ENCODE peak calls at places on chromosomes 11 and 22, in seven cellular contexts. S is transverse colon, O is Panc1, D is stomach, X is spleen, E is esophagus muscularis mucosa, A is HepG2. M is an unnamed sample. For H3K9me3, the result is how much of the 10 kb centered on the place peaks cover.

GRCh38 chr11:22778642-22779041 is 51.0 kb downstream of the SVIP start:
- DNase-seq in S (no peak), O (no peak), D (no peak), X (no peak), E (no peak), A (peak), M (no peak)

GRCh38 chr11:35615911-35616900 is 2.1 kb upstream of the FJX1 start:
- DNase-seq in S (no peak), O (no peak), D (no peak), X (no peak), E (no peak), A (peak), M (no peak)

GRCh38 chr11:99020324-99021225 is at the start of gene CNTN5:
- DNase-seq in S (peak), O (no peak), D (no peak), X (no peak), E (peak), A (peak), M (no peak)

GRCh38 chr11:96279421-96280290 is 63.3 kb downstream of the MAML2 start:
- DNase-seq in S (no peak), O (no peak), D (no peak), X (no peak), E (no peak), A (no peak), M (no peak)

GRCh38 chr11:112249871-112250590 is 10.6 kb downstream of the PLET1 start:
- DNase-seq in S (no peak), O (no peak), D (no peak), X (no peak), E (no peak), A (no peak), M (peak)

GRCh38 chr11:68960299-68961071 is 20.3 kb downstream of the MRGPRD start:
- DNase-seq in S (no peak), O (no peak), D (no peak), X (peak), E (no peak), A (no peak), M (no peak)

GRCh38 chr11:101612481-101612880 is 28.7 kb upstream of the TRPC6 start:
- DNase-seq in S (no peak), O (no peak), D (no peak), X (no peak), E (no peak), A (no peak), M (no peak)

GRCh38 chr11:110463153-110463552 is 33.4 kb downstream of the FDX1 start:
- DNase-seq in S (peak), O (no peak), D (peak), X (peak), E (no peak), A (no peak), M (no peak)

GRCh38 chr11:35735903-35736302 is 73.3 kb downstream of the TRIM44 start:
- DNase-seq in S (no peak), O (no peak), D (no peak), X (no peak), E (no peak), A (no peak), M (no peak)

GRCh38 chr11:17479284-17480214 is 2.9 kb upstream of the ABCC8 start:
- DNase-seq in S (peak), O (no peak), D (peak), X (no peak), E (no peak), A (no peak), M (no peak)

GRCh38 chr11:97965849-97966646 is 1054.7 kb upstream of the CNTN5 start:
- DNase-seq in S (no peak), O (no peak), D (no peak), X (no peak), E (no peak), A (no peak), M (no peak)

GRCh38 chr11:133927690-133928627 is 28.8 kb downstream of the IGSF9B start:
- DNase-seq in S (peak), O (peak), D (peak), X (peak), E (no peak), A (peak), M (peak)

GRCh38 chr11:120337896-120338840 is 2.0 kb downstream of the ARHGEF12 start:
- DNase-seq in S (no peak), O (no peak), D (no peak), X (no peak), E (no peak), A (peak), M (no peak)

GRCh38 chr11:12674571-12674935 is 332 bp downstream of the TEAD1 start:
- DNase-seq in S (peak), O (no peak), D (peak), X (no peak), E (no peak), A (no peak), M (peak)

GRCh38 chr11:287821-288327 is 1.1 kb upstream of the PGGHG start:
- DNase-seq in S (peak), O (no peak), D (no peak), X (peak), E (no peak), A (no peak), M (peak)

GRCh38 chr11:2554338-2555240 is 109.8 kb downstream of the KCNQ1 start:
- DNase-seq in S (peak), O (no peak), D (no peak), X (peak), E (no peak), A (no peak), M (no peak)

GRCh38 chr11:20156876-20157613 is 3.2 kb downstream of the DBX1 start:
- DNase-seq in S (peak), O (no peak), D (no peak), X (peak), E (no peak), A (no peak), M (no peak)

GRCh38 chr11:71060358-71060757 is 192.0 kb downstream of the SHANK2 start:
- DNase-seq in S (no peak), O (no peak), D (no peak), X (no peak), E (no peak), A (no peak), M (no peak)
- H3K9me3 ChIP-seq in S (under half), O (under half), D (under half), X (under half), E (under half), A (under half), M (under half)

GRCh38 chr11:43021466-43021865 is 290.3 kb upstream of the API5 start:
- DNase-seq in S (no peak), O (no peak), D (no peak), X (no peak), E (no peak), A (peak), M (no peak)
- H3K27ac ChIP-seq in S (no peak), O (no peak), D (no peak), X (no peak), E (no peak), A (no peak), M (no peak)

GRCh38 chr22:31104869-31105268 is 2.5 kb downstream of the SELENOM start:
- DNase-seq in S (no peak), O (no peak), D (no peak), X (peak), E (no peak), A (no peak), M (no peak)

GRCh38 chr22:31102441-31103081 is 4.8 kb downstream of the SELENOM start:
- DNase-seq in S (peak), O (no peak), D (peak), X (peak), E (peak), A (peak), M (peak)

GRCh38 chr22:31105282-31105929 is 2.0 kb downstream of the SELENOM start:
- DNase-seq in S (no peak), O (no peak), D (no peak), X (peak), E (no peak), A (no peak), M (no peak)

GRCh38 chr22:31103111-31103510 is 4.3 kb downstream of the SELENOM start:
- DNase-seq in S (no peak), O (no peak), D (no peak), X (peak), E (no peak), A (no peak), M (no peak)

DNA sequence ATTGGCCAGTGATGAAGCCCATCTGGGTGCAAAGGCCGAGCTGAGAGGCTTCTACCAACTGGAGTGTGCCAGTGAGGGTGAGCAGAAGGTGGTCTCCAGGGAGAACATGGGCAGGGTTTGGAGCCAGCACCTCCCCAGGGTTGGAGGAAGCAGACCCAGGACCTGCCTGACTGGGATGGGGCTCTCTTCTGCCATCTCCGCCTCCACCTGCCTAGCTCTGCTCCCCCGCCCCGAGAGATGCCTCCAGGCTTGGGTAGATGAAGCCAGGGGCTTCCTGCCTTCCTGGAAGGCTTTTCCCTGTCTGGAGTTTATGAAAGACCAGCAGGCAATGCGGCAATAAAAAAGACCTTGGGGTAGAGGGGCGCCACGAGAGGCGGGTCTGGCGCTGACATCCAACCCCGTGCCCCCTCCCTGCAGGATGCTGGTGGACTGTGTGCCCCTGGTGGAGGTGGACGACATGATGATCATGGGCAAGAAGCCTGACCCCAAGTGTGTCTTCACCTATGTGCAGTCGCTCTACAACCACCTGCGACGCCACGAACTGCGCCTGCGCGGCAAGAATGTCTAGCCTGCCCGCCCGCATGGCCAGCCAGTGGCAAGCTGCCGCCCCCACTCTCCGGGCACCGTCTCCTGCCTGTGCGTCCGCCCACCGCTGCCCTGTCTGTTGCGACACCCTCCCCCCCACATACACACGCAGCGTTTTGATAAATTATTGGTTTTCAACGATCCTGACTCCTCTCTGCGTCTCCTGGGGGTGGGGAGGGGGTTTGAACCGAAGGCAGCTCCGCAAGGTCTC is 3.3 kb downstream of the SELENOM start:
- DNase-seq in S (no peak), O (no peak), D (no peak), X (peak), E (no peak), A (no peak), M (no peak)
- TF ChIP-seq POLR2AphosphoS5 in S (peak), O (no peak), D (peak), X (peak), E (peak), A (no peak), M (peak)

DNA sequence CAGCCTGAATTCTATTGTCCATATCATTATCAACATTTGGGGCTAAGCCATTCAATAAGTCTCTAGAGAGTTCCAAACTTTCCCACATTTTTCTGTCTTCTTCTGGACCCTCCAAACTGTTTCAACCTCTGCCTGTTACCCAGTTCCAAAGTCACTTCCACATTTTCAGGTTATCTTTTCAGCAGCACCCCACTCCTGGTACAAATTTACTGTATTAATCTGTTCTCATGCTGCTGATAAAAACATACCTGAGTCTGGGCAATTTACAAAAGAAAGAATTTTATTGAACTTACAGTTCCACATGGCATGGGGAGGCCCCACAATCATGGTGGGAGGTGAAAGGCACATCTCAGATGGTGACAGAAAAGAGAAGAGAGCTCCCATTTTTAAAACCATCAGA is 5.8 kb downstream of the OR5AK2 start:
- DNase-seq in S (no peak), O (no peak), D (no peak), X (no peak), E (no peak), A (no peak), M (no peak)
- H3K9me3 ChIP-seq in S (under half), O (under half), D (under half), X (under half), E (under half), A (under half), M (under half)

M was measured in breast epithelium.